ENCODE peak calls at places on chromosomes 13 and 19, in six cellular contexts. M is keratinocyte, K is K562, J is progenitor cell of endocrine pancreas, S is body of pancreas, Z is tibial nerve. C is an unnamed sample.

GRCh38 chr19:50025794-50026549 is at the start of gene ZNF473:
- DNase-seq in K (peak; percentile 84), Z (peak; percentile 92), J (peak; percentile 73), S (peak; percentile 96), M (peak; percentile 65), C (peak; percentile 94)

GRCh38 chr19:18465964-18466339 is 28.0 kb upstream of the ISYNA1 start:
- DNase-seq in S (no peak), J (no peak), K (no peak), M (no peak), Z (no peak), C (no peak)

GRCh38 chr19:7642295-7643046 is 5.6 kb downstream of the STXBP2 start:
- DNase-seq in K (no peak), S (no peak), J (no peak), M (no peak), Z (no peak), C (no peak)

GRCh38 chr13:30181856-30182651 is 125.3 kb downstream of the KATNAL1 start:
- DNase-seq in M (no peak), K (no peak), J (no peak), S (no peak), Z (no peak), C (no peak)

GRCh38 chr13:107348931-107349330 is 781.0 kb upstream of the ARGLU1 start:
- DNase-seq in Z (no peak), J (no peak), M (no peak), S (no peak), K (no peak), C (no peak)

GRCh38 chr19:51259348-51260245 is 8.7 kb downstream of the SIGLECL1 start:
- DNase-seq in J (no peak), Z (peak; percentile 26), M (no peak), K (peak; percentile 48), S (peak; percentile 30), C (peak; percentile 69)

GRCh38 chr13:46804391-46804815 is 7.4 kb upstream of the ESD start:
- DNase-seq in S (no peak), J (no peak), M (peak; percentile 91), Z (no peak), K (no peak), C (no peak)

GRCh38 chr13:22126433-22127021 is 455.7 kb downstream of the FGF9 start:
- DNase-seq in S (no peak), Z (no peak), K (no peak), M (no peak), J (no peak), C (no peak)

GRCh38 chr13:113726961-113727411 is 32.0 kb upstream of the TMEM255B start:
- DNase-seq in Z (no peak), J (no peak), K (no peak), S (peak; percentile 24), M (no peak), C (no peak)

GRCh38 chr13:99303863-99304521 is 3.2 kb downstream of the GPR183 start:
- DNase-seq in M (no peak), J (no peak), K (no peak), S (peak; percentile 55), Z (no peak), C (no peak)

GRCh38 chr13:87999141-87999765 is 328.1 kb downstream of the SLITRK5 start:
- DNase-seq in J (no peak), S (no peak), K (no peak), Z (no peak), M (no peak), C (no peak)

GRCh38 chr13:30142502-30143211 is 164.7 kb downstream of the KATNAL1 start:
- DNase-seq in J (no peak), M (peak; percentile 83), S (peak; percentile 66), Z (peak; percentile 62), K (no peak), C (no peak)

GRCh38 chr13:29523199-29523931 is 72.1 kb downstream of the SLC7A1 start:
- DNase-seq in K (no peak), J (no peak), M (no peak), Z (peak; percentile 63), S (peak; percentile 15), C (no peak)

GRCh38 chr19:56393119-56394012 is at the start of gene ZNF582:
- DNase-seq in S (peak; percentile 97), Z (peak; percentile 89), K (peak; percentile 89), J (peak; percentile 70), M (peak; percentile 81), C (peak; percentile 93)

GRCh38 chr19:18650048-18650435 is 13.2 kb downstream of the KLHL26 start:
- DNase-seq in S (peak; percentile 44), K (no peak), Z (peak; percentile 54), J (no peak), M (no peak), C (no peak)

GRCh38 chr19:49861127-49861526 is 6.2 kb downstream of the PNKP start:
- DNase-seq in S (peak; percentile 8), Z (peak; percentile 55), K (no peak), M (no peak), J (no peak), C (no peak)

GRCh38 chr13:27406178-27406939 is 18.1 kb upstream of the GTF3A start:
- DNase-seq in J (no peak), K (peak; percentile 14), Z (peak; percentile 17), S (peak; percentile 60), M (no peak), C (no peak)

GRCh38 chr13:26914624-26915023 is 154.0 kb upstream of the GPR12 start:
- DNase-seq in S (no peak), Z (no peak), M (peak; percentile 4), J (no peak), K (no peak), C (no peak)

GRCh38 chr13:113493315-113493951 is 2.9 kb upstream of the DCUN1D2 start:
- DNase-seq in Z (no peak), M (peak; percentile 53), S (peak; percentile 59), J (no peak), K (no peak), C (no peak)

GRCh38 chr19:35644987-35645679 is 3.0 kb upstream of the COX6B1 start:
- DNase-seq in M (no peak), Z (peak; percentile 90), S (peak; percentile 86), J (peak; percentile 53), K (peak; percentile 86), C (peak; percentile 76)

GRCh38 chr13:89965252-89965651 is 1382.2 kb upstream of the MIR17HG start:
- DNase-seq in K (no peak), M (no peak), J (no peak), S (no peak), Z (no peak), C (no peak)

GRCh38 chr13:30843548-30843947 is 62.5 kb upstream of the MEDAG start:
- DNase-seq in J (no peak), K (no peak), M (no peak), S (no peak), Z (no peak), C (no peak)

GRCh38 chr19:34345934-34346333 is 19.1 kb upstream of the GPI start:
- DNase-seq in M (peak; percentile 75), Z (peak; percentile 55), S (peak; percentile 66), K (peak; percentile 87), J (peak; percentile 42), C (peak; percentile 93)

GRCh38 chr13:49733181-49733951 is 42.1 kb upstream of the EBPL start:
- DNase-seq in S (peak; percentile 38), Z (no peak), K (no peak), J (no peak), M (no peak), C (no peak)

GRCh38 chr19:1307320-1307719 is 21.6 kb downstream of the EFNA2 start:
- DNase-seq in Z (no peak), S (no peak), M (no peak), K (peak; percentile 90), J (no peak), C (no peak)

GRCh38 chr19:1307755-1308303 is 22.2 kb downstream of the EFNA2 start:
- DNase-seq in J (no peak), Z (no peak), S (no peak), M (no peak), K (no peak), C (no peak)

GRCh38 chr19:1302534-1303239 is 17.0 kb downstream of the EFNA2 start:
- DNase-seq in Z (no peak), J (no peak), K (no peak), M (no peak), S (no peak), C (no peak)

GRCh38 chr19:1300744-1301490 is 15.2 kb downstream of the EFNA2 start:
- DNase-seq in Z (no peak), K (no peak), M (no peak), J (no peak), S (no peak), C (no peak)

GRCh38 chr19:1304197-1304924 is 18.7 kb downstream of the EFNA2 start:
- DNase-seq in J (no peak), M (no peak), Z (no peak), S (no peak), K (peak; percentile 36), C (no peak)
- TF ChIP-seq CTCF in J (no peak), M (no peak), Z (no peak), S (no peak), K (no peak), C (no peak)

DNA sequence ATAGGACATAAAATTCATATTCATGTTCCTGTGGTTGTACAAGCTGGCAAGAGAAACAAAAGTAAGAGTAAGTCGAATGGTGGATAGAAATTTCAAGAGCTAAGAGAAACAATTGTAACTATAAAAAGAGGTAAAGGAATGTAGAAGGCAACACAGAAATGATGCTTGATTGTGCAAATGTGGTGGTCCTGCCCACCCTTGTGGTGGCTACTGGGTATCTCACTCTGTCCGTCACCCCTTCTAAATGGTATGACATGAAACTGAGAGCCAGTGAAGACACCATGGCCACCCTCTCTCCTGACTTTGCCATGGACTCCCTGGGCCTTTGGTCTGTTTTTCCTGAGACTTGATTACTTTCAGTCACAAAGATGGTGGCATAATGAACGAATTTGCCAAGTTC is 925.9 kb upstream of the SLITRK6 start:
- DNase-seq in K (no peak), J (no peak), S (no peak), M (no peak), Z (no peak), C (peak; percentile 27)
- TF ChIP-seq CTCF in K (no peak), J (peak; percentile 28), S (no peak), M (no peak), Z (no peak), C (peak; percentile 59)

GRCh38 chr19:52570005-52570861 is at the start of gene ZNF701:
- DNase-seq in S (peak; percentile 94), J (peak; percentile 97), Z (peak; percentile 96), M (peak; percentile 53), K (peak; percentile 94), C (peak; percentile 99)
- TF ChIP-seq CTCF in S (no peak), J (peak; percentile 25), Z (peak; percentile 30), M (no peak), K (no peak), C (peak; percentile 72)

DNA sequence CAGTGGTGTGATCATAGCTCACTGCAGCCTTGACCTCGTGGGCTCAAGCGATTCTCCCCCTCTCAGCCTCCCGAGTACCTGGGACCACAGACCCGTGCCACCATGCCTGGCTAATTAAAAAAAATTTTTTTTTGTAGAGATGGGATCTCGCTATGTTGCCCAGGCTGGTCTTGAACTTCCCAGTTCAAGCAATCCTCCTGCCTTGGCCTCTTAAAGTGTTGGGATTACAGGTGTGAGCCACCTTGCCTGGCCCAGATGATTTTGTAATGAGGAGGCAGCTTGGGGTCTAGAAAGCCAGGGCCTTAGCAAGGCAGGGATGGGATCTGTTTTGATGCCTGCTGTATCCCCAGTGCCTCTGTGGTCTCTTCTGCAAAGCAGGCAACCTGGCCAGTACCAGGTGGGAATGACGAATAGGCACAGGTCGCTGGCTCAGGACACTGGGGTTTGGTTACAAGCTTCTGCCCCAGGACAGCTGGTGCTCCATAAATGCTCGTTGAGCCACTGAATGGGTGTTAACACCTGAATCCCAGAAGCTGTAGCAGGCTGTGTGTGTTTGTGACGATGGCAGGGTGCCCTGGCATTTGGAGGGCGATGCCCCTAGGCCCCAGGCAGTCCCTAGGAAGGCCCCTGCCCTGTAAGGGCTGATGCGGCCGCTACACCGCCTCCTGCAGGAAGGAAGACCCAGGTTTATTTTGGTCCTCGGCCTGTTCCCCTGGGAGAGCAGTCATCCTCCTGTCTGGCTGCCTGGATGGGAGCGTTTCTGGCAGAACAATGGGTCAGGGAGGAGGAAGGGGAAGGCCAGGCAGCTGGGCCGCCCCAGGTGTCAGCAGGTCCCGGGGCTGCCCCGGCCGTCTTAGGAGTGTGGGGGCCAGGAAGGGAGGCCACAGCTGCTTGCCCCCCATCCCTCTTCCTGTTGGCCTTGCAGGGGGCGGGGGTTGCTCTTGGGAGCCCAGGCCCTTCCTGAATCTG is 8.6 kb downstream of the TNFAIP8L1 start:
- DNase-seq in K (no peak), Z (peak; percentile 41), S (peak; percentile 20), M (no peak), J (no peak), C (peak; percentile 71)
- TF ChIP-seq CTCF in K (no peak), Z (no peak), S (no peak), M (no peak), J (no peak), C (peak; percentile 24)